ENCODE peak calls at places on chromosomes 5 and 9, in five cellular contexts. B is endodermal cell, Y is stomach, V is PC-3, S is astrocyte. C is an unnamed sample.

GRCh38 chr5:154325566-154325965 is 120.2 kb upstream of the SAP30L start:
- DNase-seq in B (no peak), V (no peak), Y (no peak), S (no peak), C (no peak)

GRCh38 chr9:27303219-27303618 is 6.3 kb upstream of the EQTN start:
- DNase-seq in B (peak; percentile 63), V (peak; percentile 30), Y (no peak), S (no peak), C (no peak)

GRCh38 chr5:132489051-132489770 is 1.4 kb downstream of the IRF1 start:
- DNase-seq in S (no peak), Y (peak; percentile 26), V (no peak), B (peak; percentile 45), C (peak; percentile 38)

GRCh38 chr9:92970467-92970923 is 23.2 kb downstream of the FGD3 start:
- DNase-seq in V (peak; percentile 67), S (peak; percentile 86), Y (peak; percentile 8), B (peak; percentile 82), C (no peak)

GRCh38 chr5:73960426-73960825 is 334.4 kb downstream of the ARHGEF28 start:
- DNase-seq in B (no peak), S (no peak), Y (no peak), V (no peak), C (no peak)

GRCh38 chr9:1032181-1032580 is 18.0 kb upstream of the DMRT2 start:
- DNase-seq in Y (no peak), B (no peak), S (no peak), V (no peak), C (no peak)

GRCh38 chr5:107444327-107444726 is 226.4 kb downstream of the EFNA5 start:
- DNase-seq in S (no peak), V (no peak), B (no peak), Y (no peak), C (no peak)

GRCh38 chr9:134178394-134178780 is 14.0 kb upstream of the RNU6ATAC start:
- DNase-seq in Y (no peak), B (no peak), S (no peak), V (no peak), C (peak; percentile 50)

GRCh38 chr5:132012385-132013005 is 1.0 kb upstream of the ACSL6 start:
- DNase-seq in V (peak; percentile 22), S (peak; percentile 48), B (peak; percentile 96), Y (peak; percentile 24), C (peak; percentile 75)

GRCh38 chr9:96302021-96302420 is at the start of gene HSD17B3:
- DNase-seq in B (no peak), V (no peak), S (peak; percentile 11), Y (no peak), C (no peak)

GRCh38 chr5:112956606-112957005 is 20.0 kb upstream of the DCP2 start:
- DNase-seq in V (no peak), B (no peak), Y (no peak), S (no peak), C (no peak)

GRCh38 chr9:104091708-104092107 is 2.4 kb upstream of the SMC2 start:
- DNase-seq in V (no peak), Y (no peak), B (no peak), S (peak; percentile 16), C (no peak)

GRCh38 chr9:94952553-94953373 is 226.3 kb downstream of the AOPEP start:
- DNase-seq in B (peak; percentile 32), V (no peak), S (no peak), Y (no peak), C (no peak)

GRCh38 chr5:102090770-102091169 is 205.3 kb downstream of the SLCO4C1 start:
- DNase-seq in B (peak; percentile 56), S (no peak), Y (no peak), V (peak; percentile 53), C (no peak)

GRCh38 chr5:137888875-137889759 is at the start of gene PKD2L2:
- DNase-seq in B (peak; percentile 85), Y (peak; percentile 80), V (peak; percentile 86), S (peak; percentile 78), C (peak; percentile 69)

GRCh38 chr9:119795395-119795794 is 426.2 kb upstream of the BRINP1 start:
- DNase-seq in V (no peak), Y (no peak), B (no peak), S (no peak), C (no peak)

GRCh38 chr9:35908484-35909125 is 685 bp upstream of the SPAAR start:
- DNase-seq in V (peak; percentile 87), S (no peak), B (no peak), Y (no peak), C (no peak)

GRCh38 chr9:99449726-99450125 is 227.6 kb downstream of the SEC61B start:
- DNase-seq in S (no peak), B (no peak), Y (no peak), V (no peak), C (no peak)

GRCh38 chr5:143400541-143401252 is 2.8 kb downstream of the NR3C1 start:
- DNase-seq in V (no peak), S (peak; percentile 20), B (no peak), Y (no peak), C (no peak)

GRCh38 chr5:142115937-142116614 is 7.5 kb downstream of the NDFIP1 start:
- DNase-seq in S (peak; percentile 57), B (no peak), Y (no peak), V (peak; percentile 55), C (no peak)

GRCh38 chr9:97956365-97956764 is 18.4 kb upstream of the HEMGN start:
- DNase-seq in Y (no peak), S (no peak), B (no peak), V (no peak), C (no peak)

GRCh38 chr5:132446621-132447020 is 44.0 kb downstream of the IRF1 start:
- DNase-seq in Y (peak; percentile 79), S (peak; percentile 51), V (no peak), B (no peak), C (peak; percentile 60)

GRCh38 chr5:68172314-68172713 is 43.2 kb upstream of the PIK3R1 start:
- DNase-seq in B (no peak), Y (no peak), S (no peak), V (no peak), C (no peak)

GRCh38 chr9:117938086-117938485 is 233.9 kb downstream of the TLR4 start:
- DNase-seq in S (peak; percentile 3), Y (no peak), B (no peak), V (no peak), C (no peak)

GRCh38 chr5:95803271-95804148 is 19.0 kb downstream of the GLRX start:
- DNase-seq in S (no peak), B (peak; percentile 26), V (no peak), Y (peak; percentile 43), C (no peak)

GRCh38 chr5:171387970-171388815 is 544 bp downstream of the NPM1 start:
- DNase-seq in B (peak; percentile 87), Y (peak; percentile 74), V (peak; percentile 74), S (peak; percentile 56), C (peak; percentile 90)

DNA sequence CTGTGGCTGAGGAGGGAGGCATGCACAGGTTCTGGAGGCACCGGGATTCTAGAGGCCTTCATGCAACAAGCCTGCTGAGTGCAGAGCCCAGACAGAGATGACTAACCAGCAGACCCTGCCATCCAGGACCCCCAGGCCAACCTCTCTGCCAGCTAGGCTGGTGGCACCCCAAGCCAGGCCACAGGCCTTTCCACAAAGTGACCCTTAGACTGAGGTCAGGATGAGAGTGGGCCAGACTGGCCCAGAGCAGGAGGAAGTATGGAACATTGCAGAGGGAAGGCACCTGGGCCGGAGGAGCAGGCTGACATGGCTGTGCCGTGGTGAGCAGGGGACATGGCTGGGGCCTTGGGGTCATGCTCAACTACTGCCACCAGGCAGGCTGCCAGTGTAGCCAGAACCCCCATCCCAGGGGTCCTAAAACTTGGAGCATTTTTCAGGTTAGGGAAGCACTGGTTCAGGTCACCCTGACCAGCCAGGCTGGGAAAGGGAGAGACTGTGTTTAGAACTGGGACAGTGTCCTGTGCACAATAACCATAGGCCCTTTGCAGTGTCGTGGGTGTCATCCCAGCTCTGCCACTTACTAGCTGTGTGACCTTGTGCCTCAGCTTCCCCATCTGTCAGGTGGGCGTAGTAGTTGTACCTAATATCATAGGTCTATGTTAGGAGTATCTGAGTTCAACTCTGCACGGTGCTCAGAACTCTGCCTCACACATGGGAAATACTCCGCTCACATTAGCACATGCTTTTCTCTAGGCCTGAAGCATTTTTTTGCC is 17.3 kb downstream of the TCF7 start:
- DNase-seq in B (no peak), V (no peak), S (no peak), Y (no peak), C (peak; percentile 50)
- H3K27ac ChIP-seq in B (no peak overlapping the region), V (no peak overlapping the region), S (no peak overlapping the region), Y (no peak overlapping the region), C (no peak overlapping the region)

DNA sequence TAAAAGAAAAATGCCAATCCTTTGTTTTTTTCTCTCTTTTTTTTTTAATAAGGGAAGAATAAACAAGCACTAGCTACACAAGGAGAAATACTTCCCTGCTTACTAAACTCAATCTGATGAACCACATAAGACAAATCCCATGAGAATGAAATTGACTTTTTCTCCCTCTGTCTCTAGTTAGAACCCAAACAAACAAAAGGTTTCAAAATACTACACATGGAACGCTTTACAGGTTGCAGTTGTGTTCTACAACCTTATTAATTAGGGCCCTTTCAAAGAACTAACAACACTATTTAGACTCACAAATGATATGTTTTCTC is 124.5 kb downstream of the PDE4D start:
- DNase-seq in Y (no peak), V (no peak), B (no peak), S (no peak), C (no peak)
- H3K4me3 ChIP-seq in Y (peak overlapping the region; percentile 64), V (peak overlapping the region; percentile 81), B (peak overlapping the region; percentile 77), S (peak overlapping the region; percentile 91), C (peak overlapping the region; percentile 44)

GRCh38 chr9:113513111-113513510 is 49.6 kb downstream of the RGS3 start:
- DNase-seq in V (no peak), B (no peak), S (no peak), Y (no peak), C (no peak)
- H3K4me1 ChIP-seq in V (no peaks in the 10 kb centered on the region), B (peaks cover 9% of the 10 kb centered on the region), S (peaks cover 20% of the 10 kb centered on the region), Y (peaks cover 48% of the 10 kb centered on the region), C (no peaks in the 10 kb centered on the region)

GRCh38 chr9:37424204-37424685 is 1.7 kb downstream of the GRHPR start:
- DNase-seq in V (no peak), B (no peak), S (no peak), Y (no peak), C (no peak)
- H3K27ac ChIP-seq in V (no peak overlapping the region), B (no peak overlapping the region), S (no peak overlapping the region), Y (peak overlapping the region; percentile 46), C (no peak overlapping the region)

GRCh38 chr9:126112135-126112720 is 214.4 kb upstream of the MVB12B start:
- DNase-seq in S (no peak), Y (peak; percentile 56), B (peak; percentile 32), V (no peak), C (no peak)
- H3K4me3 ChIP-seq in S (no peak overlapping the region), Y (no peak overlapping the region), B (no peak overlapping the region), V (no peak overlapping the region), C (no peak overlapping the region)

GRCh38 chr5:87403409-87403808 is 9.3 kb downstream of the CCNH start:
- DNase-seq in B (no peak), S (no peak), V (no peak), Y (no peak), C (no peak)
- H3K4me1 ChIP-seq in B (no peaks in the 10 kb centered on the region), S (no peaks in the 10 kb centered on the region), V (peaks cover 5% of the 10 kb centered on the region), Y (no peaks in the 10 kb centered on the region), C (peaks cover 18% of the 10 kb centered on the region)

GRCh38 chr9:73133921-73134407 is 17.7 kb upstream of the ANXA1 start:
- DNase-seq in S (no peak), Y (no peak), B (no peak), V (peak; percentile 60), C (peak; percentile 73)
- H3K27ac ChIP-seq in S (no peak overlapping the region), Y (no peak overlapping the region), B (no peak overlapping the region), V (peak overlapping the region; percentile 75), C (peak overlapping the region; percentile 86)

C was measured in RWPE2.